ENCODE peak calls at places on chromosome 2, in five cellular contexts. G is fibroblast of villous mesenchyme, H is AG04450, U is astrocyte of the spinal cord, Y is lower leg skin. E is an unnamed sample.

GRCh38 chr2:45869165-45869501 is 217.7 kb downstream of the PRKCE start:
- DNase-seq in G (no peak), H (peak), Y (no peak), U (peak), E (peak)

GRCh38 chr2:184517402-184517801 is 80.9 kb upstream of the ZNF804A start:
- DNase-seq in G (no peak), U (no peak), Y (no peak), H (no peak), E (no peak)

GRCh38 chr2:171434671-171434980 is 600 bp downstream of the DCAF17 start:
- DNase-seq in G (no peak), H (no peak), Y (no peak), U (no peak), E (no peak)

GRCh38 chr2:113851640-113852039 is 38.2 kb upstream of the ACTR3 start:
- DNase-seq in U (peak), H (no peak), Y (no peak), G (peak), E (peak)

GRCh38 chr2:126749537-126749936 is 93.6 kb downstream of the GYPC start:
- DNase-seq in G (peak), H (no peak), U (no peak), Y (no peak), E (peak)

GRCh38 chr2:98773907-98774306 is 43.0 kb upstream of the MGAT4A start:
- DNase-seq in Y (no peak), U (no peak), H (no peak), G (no peak), E (no peak)

GRCh38 chr2:20487392-20488135 is 40.7 kb downstream of the RHOB start:
- DNase-seq in H (no peak), G (no peak), U (no peak), Y (no peak), E (no peak)

GRCh38 chr2:65503746-65504145 is 71.3 kb upstream of the SPRED2 start:
- DNase-seq in G (no peak), H (no peak), Y (no peak), U (no peak), E (no peak)

GRCh38 chr2:37457401-37457901 is 113.0 kb downstream of the QPCT start:
- DNase-seq in G (peak), U (peak), Y (no peak), H (peak), E (peak)

GRCh38 chr2:155412599-155412998 is 714.1 kb downstream of the KCNJ3 start:
- DNase-seq in G (no peak), Y (no peak), U (no peak), H (no peak), E (no peak)

GRCh38 chr2:54655051-54655809 is 68.2 kb upstream of the EML6 start:
- DNase-seq in U (no peak), G (peak), H (peak), Y (no peak), E (no peak)

DNA sequence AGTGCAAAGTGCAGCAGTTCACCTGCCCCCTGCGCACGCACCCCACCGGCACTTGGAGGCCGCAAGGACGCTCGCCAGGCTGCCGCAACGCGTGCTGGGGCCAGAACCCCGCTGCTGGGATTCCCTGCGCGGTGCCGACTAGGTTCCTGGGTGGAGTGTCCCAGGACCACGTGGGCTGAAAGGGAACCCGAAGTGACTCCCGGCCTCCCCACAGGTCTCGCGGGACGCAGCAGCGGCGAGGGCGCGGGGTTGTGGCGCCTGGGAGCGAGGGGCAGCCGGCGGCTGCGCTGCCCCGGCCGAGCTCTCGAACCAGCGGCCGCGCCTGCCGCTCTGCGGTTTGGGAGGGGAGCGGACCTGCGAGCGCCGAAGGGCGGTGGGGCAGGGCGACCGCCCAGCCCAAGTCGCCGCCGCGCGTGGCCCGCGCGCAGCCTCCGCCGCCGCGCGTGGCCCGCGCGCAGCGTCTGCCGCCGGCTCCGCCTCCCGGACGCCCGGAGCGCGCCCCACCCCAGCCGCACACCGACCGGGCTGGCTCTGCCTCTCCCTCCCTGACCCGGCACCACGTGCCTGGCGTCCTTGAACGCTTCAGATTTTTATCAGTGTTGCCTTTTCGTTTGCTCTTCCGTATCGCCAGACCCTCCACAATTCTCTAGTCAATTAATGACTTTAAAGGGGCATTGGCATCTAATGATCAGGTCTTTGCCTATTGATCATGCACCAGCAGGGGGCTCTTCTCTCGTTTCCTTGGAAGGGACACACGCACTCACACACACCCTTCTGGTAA is at the start of gene FTCDNL1:
- DNase-seq in Y (peak), G (peak), H (no peak), U (peak), E (peak)
- H3K4me3 ChIP-seq in Y (peak), G (peak), H (peak), U (peak), E (peak)

GRCh38 chr2:168466834-168467565 is 10.9 kb downstream of the CERS6 start:
- DNase-seq in U (no peak), G (no peak), H (no peak), Y (no peak), E (no peak)
- H3K4me3 ChIP-seq in U (no peak), G (no peak), H (no peak), Y (no peak), E (no peak)

GRCh38 chr2:223026357-223027110 is 25.5 kb upstream of the KCNE4 start:
- DNase-seq in U (peak), G (peak), H (no peak), Y (no peak), E (peak)
- H3K4me3 ChIP-seq in U (no peak), G (no peak), H (no peak), Y (no peak), E (no peak)

DNA sequence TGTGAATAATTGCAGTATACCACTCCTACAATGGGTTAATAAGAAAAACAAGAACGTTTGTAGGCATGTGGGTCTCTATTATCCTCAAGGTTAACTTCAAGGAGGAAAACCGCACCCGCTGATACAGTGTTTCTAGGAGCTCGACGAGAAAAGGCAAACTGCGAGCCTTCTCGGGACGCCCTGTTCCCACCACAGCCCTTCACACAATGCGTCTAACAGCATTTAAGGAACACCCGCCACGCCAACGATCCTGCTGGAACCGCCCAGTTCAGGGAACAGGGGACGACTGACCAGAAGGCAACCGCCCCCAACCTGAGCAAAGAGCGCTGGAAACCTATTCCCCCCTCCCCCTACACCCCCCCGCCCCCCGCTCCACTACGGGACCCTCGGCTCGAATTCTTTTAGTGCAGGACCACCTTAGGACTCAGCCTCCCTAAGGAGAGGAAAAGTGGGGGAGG is 710 bp upstream of the TMSB10 start:
- DNase-seq in Y (peak), H (no peak), G (peak), U (peak), E (peak)
- H3K4me3 ChIP-seq in Y (peak), H (peak), G (peak), U (peak), E (peak)

GRCh38 chr2:169512525-169512924 is 3.0 kb downstream of the KLHL41 start:
- DNase-seq in H (no peak), U (peak), G (peak), Y (no peak), E (peak)
- H3K4me3 ChIP-seq in H (no peak), U (no peak), G (no peak), Y (no peak), E (no peak)